ENCODE peak calls at places on chromosomes 12 and 14, in seven cellular contexts. W, I, E, X, B, V and M are unnamed samples.
A peak's percentile ranks its signal among the peaks of the same experiment; 100 is the strongest.

GRCh38 chr14:68770553-68771286 is 22.1 kb downstream of the ZFP36L1 start:
- DNase-seq in W (no peak), I (no peak), E (no peak), X (peak; percentile 60), B (no peak), V (no peak), M (no peak)

GRCh38 chr14:43914041-43914693 is 592.9 kb downstream of the FSCB start:
- DNase-seq in W (no peak), I (no peak), E (no peak), X (peak; percentile 28), B (no peak), V (no peak), M (no peak)

GRCh38 chr12:32252199-32253073 is 145.8 kb downstream of the BICD1 start:
- DNase-seq in W (no peak), I (no peak), E (peak; percentile 12), X (no peak), B (no peak), V (no peak), M (no peak)

GRCh38 chr12:88958961-88959360 is 378.7 kb upstream of the KITLG start:
- DNase-seq in W (no peak), I (no peak), E (peak; percentile 33), X (no peak), B (no peak), V (no peak), M (no peak)

GRCh38 chr12:43306066-43306465 is 245.9 kb downstream of the ADAMTS20 start:
- DNase-seq in W (no peak), I (no peak), E (no peak), X (no peak), B (no peak), V (peak; percentile 87), M (no peak)

GRCh38 chr14:95211721-95212504 is 54.6 kb upstream of the DICER1 start:
- DNase-seq in W (no peak), I (no peak), E (no peak), X (no peak), B (peak; percentile 51), V (no peak), M (peak; percentile 50)

GRCh38 chr14:98160901-98161300 is 1111.1 kb downstream of the BCL11B start:
- DNase-seq in W (no peak), I (no peak), E (no peak), X (no peak), B (no peak), V (no peak), M (no peak)

GRCh38 chr12:68896881-68897540 is 36.0 kb downstream of the CPM start:
- DNase-seq in W (no peak), I (no peak), E (no peak), X (no peak), B (no peak), V (no peak), M (no peak)

DNA sequence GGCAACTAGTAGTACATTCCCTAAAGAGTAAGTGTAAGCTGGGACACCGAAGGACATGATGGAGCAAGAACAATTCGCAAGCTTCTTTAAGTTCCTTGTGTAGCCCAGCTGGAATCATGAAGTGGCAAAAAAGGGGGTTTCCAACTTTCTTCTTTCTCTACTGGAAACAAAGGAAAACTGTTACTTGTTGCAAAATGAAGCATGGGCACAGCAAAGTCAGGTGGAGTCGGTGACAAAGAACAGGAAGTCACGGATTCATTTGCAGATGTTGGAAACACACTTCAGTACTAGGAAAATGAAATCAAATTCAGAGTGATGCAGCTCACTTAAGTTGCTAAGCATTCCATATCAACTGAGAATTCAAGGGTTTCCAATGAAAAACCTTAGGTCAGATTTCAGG is 706.9 kb upstream of the STXBP6 start:
- DNase-seq in W (no peak), I (no peak), E (peak; percentile 78), X (no peak), B (no peak), V (no peak), M (no peak)
- H3K36me3 ChIP-seq in W (no peaks in the 10 kb centered on the region), I (no peaks in the 10 kb centered on the region), E (no peaks in the 10 kb centered on the region), X (no peaks in the 10 kb centered on the region), B (no peaks in the 10 kb centered on the region), V (no peaks in the 10 kb centered on the region), M (no peaks in the 10 kb centered on the region)

GRCh38 chr14:64719601-64720000 is 15.4 kb downstream of the PLEKHG3 start:
- DNase-seq in W (no peak), I (no peak), E (no peak), X (peak; percentile 39), B (no peak), V (no peak), M (no peak)

GRCh38 chr14:64721899-64722298 is 17.7 kb downstream of the PLEKHG3 start:
- DNase-seq in W (no peak), I (no peak), E (no peak), X (peak; percentile 45), B (no peak), V (no peak), M (no peak)

GRCh38 chr14:64722842-64723447 is 18.7 kb downstream of the PLEKHG3 start:
- DNase-seq in W (no peak), I (no peak), E (no peak), X (peak; percentile 33), B (no peak), V (no peak), M (no peak)

GRCh38 chr14:64720190-64720589 is 16.0 kb downstream of the PLEKHG3 start:
- DNase-seq in W (no peak), I (no peak), E (no peak), X (peak; percentile 70), B (peak; percentile 83), V (peak; percentile 30), M (peak; percentile 81)

GRCh38 chr14:64721391-64721791 is 17.2 kb downstream of the PLEKHG3 start:
- DNase-seq in W (peak; percentile 49), I (no peak), E (no peak), X (peak; percentile 90), B (peak; percentile 90), V (no peak), M (peak; percentile 72)
- H3K4me1 ChIP-seq in W (peaks cover 80% of the 10 kb centered on the region), I (peaks cover 81% of the 10 kb centered on the region), E (peaks cover 87% of the 10 kb centered on the region), X (peaks cover 11% of the 10 kb centered on the region), B (peaks cover 99% of the 10 kb centered on the region), V (peaks cover 29% of the 10 kb centered on the region), M (peaks cover 84% of the 10 kb centered on the region)

GRCh38 chr12:14473707-14474287 is 93.9 kb downstream of the PLBD1 start:
- DNase-seq in W (no peak), I (no peak), E (peak; percentile 20), X (no peak), B (no peak), V (peak; percentile 52), M (no peak)
- H3K36me3 ChIP-seq in W (peaks cover 6% of the 10 kb centered on the region), I (no peaks in the 10 kb centered on the region), E (peaks cover 28% of the 10 kb centered on the region), X (peaks cover 2% of the 10 kb centered on the region), B (peaks cover 12% of the 10 kb centered on the region), V (no peaks in the 10 kb centered on the region), M (no peaks in the 10 kb centered on the region)

GRCh38 chr14:65290830-65291229 is 121.7 kb upstream of the FUT8 start:
- DNase-seq in W (no peak), I (no peak), E (no peak), X (no peak), B (no peak), V (peak; percentile 62), M (no peak)
- H3K4me1 ChIP-seq in W (peaks cover 9% of the 10 kb centered on the region), I (no peaks in the 10 kb centered on the region), E (no peaks in the 10 kb centered on the region), X (no peaks in the 10 kb centered on the region), B (peaks cover 20% of the 10 kb centered on the region), V (peaks cover 2% of the 10 kb centered on the region), M (no peaks in the 10 kb centered on the region)

DNA sequence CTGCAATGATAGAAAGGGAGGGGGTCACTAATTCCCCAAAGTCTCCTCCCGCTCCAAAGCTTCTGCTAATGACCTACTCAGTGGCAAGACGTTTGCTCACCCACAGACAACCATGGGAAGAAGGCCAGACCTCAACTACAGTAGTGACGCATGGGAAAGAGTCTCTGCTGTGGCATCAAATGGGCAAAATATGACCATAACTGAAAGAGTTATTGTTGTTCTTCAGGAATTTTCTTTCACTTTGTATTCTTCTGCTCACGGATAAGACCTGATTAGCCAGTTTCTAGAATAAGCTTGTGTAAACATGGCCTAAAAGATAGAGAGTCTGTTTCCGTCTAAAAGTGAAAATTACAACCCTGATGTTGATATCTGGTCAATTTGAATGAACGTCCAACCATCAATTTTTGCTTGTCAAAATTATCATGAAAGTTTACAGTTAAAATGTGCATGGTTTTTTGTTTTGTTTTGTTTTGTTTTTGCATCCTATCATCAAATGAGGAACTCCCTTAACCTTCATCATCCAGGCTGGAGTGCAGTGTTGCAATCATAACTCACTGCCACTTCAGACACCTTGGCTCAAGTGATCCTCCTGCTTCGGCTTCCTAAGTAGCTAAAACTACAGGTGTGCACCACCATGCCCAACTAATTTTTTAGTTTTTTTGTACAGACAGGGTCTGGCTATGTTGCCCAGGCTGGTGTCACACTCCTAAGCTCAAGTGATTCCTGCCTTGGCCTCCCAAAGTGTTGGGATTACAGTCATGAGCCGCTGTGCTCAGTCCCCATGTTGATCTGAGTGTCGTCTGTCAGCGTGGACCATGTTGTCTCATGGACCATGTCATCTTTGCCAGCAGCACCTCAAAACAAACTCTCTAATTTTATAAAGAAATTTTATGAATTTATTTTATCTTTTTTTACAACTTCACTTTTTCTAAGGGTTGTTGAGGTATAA is 7.0 kb downstream of the KRT6B start:
- DNase-seq in W (no peak), I (no peak), E (no peak), X (no peak), B (no peak), V (no peak), M (no peak)
- H3K36me3 ChIP-seq in W (no peaks in the 10 kb centered on the region), I (no peaks in the 10 kb centered on the region), E (no peaks in the 10 kb centered on the region), X (no peaks in the 10 kb centered on the region), B (no peaks in the 10 kb centered on the region), V (no peaks in the 10 kb centered on the region), M (no peaks in the 10 kb centered on the region)

DNA sequence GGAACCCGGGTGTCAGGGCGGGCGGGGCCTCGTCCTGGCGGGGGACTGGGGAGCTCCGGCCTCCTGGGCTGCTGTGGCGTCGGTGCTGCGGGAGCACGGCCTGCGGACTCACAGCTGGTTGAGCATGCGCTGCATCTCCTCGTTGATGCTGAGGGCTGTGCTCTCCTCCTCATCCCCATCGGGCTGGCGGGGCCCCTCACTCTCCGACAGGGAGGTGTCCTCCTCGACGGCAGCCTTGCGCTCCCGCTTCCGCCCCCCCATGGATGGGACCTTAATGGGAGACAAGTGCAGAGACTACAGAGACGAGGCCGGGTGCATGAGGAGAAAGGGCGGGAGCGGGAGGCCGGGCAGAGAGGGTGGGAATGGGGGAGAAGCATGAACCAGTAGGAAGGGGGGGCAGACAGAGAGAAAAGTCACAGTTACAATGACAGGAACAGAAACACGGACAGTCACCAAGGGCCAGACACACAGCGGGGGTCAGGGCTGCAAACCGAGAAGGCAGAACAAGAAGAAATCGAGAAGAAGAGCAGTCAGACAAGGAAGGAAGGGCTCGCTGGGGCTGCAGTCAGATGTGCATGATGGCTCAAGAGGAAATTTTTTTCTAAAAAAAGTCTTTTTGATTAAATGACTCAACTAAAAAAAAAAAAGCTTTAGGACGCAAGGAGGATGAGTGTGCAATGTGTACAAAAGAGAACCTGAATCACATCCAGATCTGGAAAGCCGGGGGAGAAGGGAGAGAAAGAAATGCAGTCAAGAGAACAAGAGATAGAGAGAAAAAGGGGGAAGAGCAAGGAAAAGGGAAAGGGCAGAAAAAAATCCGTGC is 7.1 kb downstream of the IFFO1 start:
- DNase-seq in W (no peak), I (no peak), E (no peak), X (no peak), B (no peak), V (peak; percentile 75), M (no peak)
- H3K4me1 ChIP-seq in W (peaks cover 44% of the 10 kb centered on the region), I (peaks cover 5% of the 10 kb centered on the region), E (peaks cover 2% of the 10 kb centered on the region), X (peaks cover 3% of the 10 kb centered on the region), B (peaks cover 10% of the 10 kb centered on the region), V (peaks cover 49% of the 10 kb centered on the region), M (peaks cover 6% of the 10 kb centered on the region)